ENCODE peak calls at places on chromosomes 5 and 9, in eight cellular contexts. U is adrenal gland, D is psoas muscle, F is progenitor cell of endocrine pancreas, Z is breast epithelium, C is heart right ventricle, N is nephron progenitor cell, G is fibroblast of mammary gland. J is an unnamed sample.

GRCh38 chr5:137487600-137487999 is 11.5 kb downstream of the SPOCK1 start:
- DNase-seq in C (no peak), N (no peak), D (peak; percentile 54), Z (no peak), F (no peak), U (no peak), G (peak; percentile 95), J (no peak)

GRCh38 chr9:122383992-122384461 is 13.2 kb downstream of the PTGS1 start:
- DNase-seq in D (peak; percentile 51), F (no peak), N (no peak), G (peak; percentile 93), U (no peak), Z (no peak), C (no peak), J (no peak)

GRCh38 chr9:134136117-134136996 is 475 bp downstream of the WDR5 start:
- DNase-seq in Z (no peak), F (peak; percentile 34), C (no peak), D (no peak), G (peak; percentile 24), N (peak; percentile 50), U (no peak), J (no peak)

GRCh38 chr5:134592141-134592746 is 40.4 kb downstream of the SAR1B start:
- DNase-seq in Z (no peak), D (no peak), F (no peak), U (no peak), C (no peak), G (no peak), N (no peak), J (no peak)

GRCh38 chr5:128464596-128464995 is 73.4 kb downstream of the FBN2 start:
- DNase-seq in G (peak; percentile 39), C (no peak), U (no peak), N (no peak), F (no peak), Z (no peak), D (peak; percentile 13), J (no peak)

GRCh38 chr9:4035809-4036208 is 264.1 kb downstream of the GLIS3 start:
- DNase-seq in G (no peak), Z (no peak), F (no peak), D (no peak), C (no peak), N (peak; percentile 18), U (no peak), J (no peak)

GRCh38 chr9:99368341-99369326 is 146.6 kb downstream of the SEC61B start:
- DNase-seq in N (peak; percentile 34), U (peak; percentile 55), D (peak; percentile 67), F (no peak), G (peak; percentile 79), C (peak; percentile 62), Z (no peak), J (no peak)

GRCh38 chr9:69433426-69433825 is 108.4 kb downstream of the ENTREP1 start:
- DNase-seq in U (no peak), Z (no peak), C (no peak), F (no peak), G (peak; percentile 33), N (no peak), D (no peak), J (no peak)

GRCh38 chr5:172778223-172778814 is 7.3 kb upstream of the DUSP1 start:
- DNase-seq in G (peak; percentile 94), Z (no peak), U (peak; percentile 84), N (no peak), D (peak; percentile 57), C (no peak), F (peak; percentile 43), J (no peak)

GRCh38 chr9:4839470-4839912 is 46.7 kb downstream of the RCL1 start:
- DNase-seq in G (peak; percentile 76), N (no peak), F (no peak), C (no peak), Z (no peak), D (no peak), U (no peak), J (no peak)

GRCh38 chr9:124658165-124659017 is 112.7 kb downstream of the NR6A1 start:
- DNase-seq in F (peak; percentile 39), N (peak; percentile 72), C (peak; percentile 35), U (peak; percentile 80), Z (peak; percentile 49), G (peak; percentile 92), D (peak; percentile 58), J (no peak)

GRCh38 chr5:69502375-69503143 is 10.0 kb downstream of the OCLN start:
- DNase-seq in Z (no peak), N (no peak), F (no peak), G (peak; percentile 94), U (no peak), D (no peak), C (no peak), J (no peak)

GRCh38 chr9:37036237-37037136 is 2.4 kb upstream of the PAX5 start:
- DNase-seq in D (no peak), F (no peak), G (no peak), U (peak; percentile 51), C (peak; percentile 44), N (peak; percentile 57), Z (no peak), J (no peak)

GRCh38 chr5:151492729-151493128 is 45.3 kb downstream of the SLC36A1 start:
- DNase-seq in G (peak; percentile 71), F (no peak), U (peak; percentile 35), Z (no peak), N (no peak), C (no peak), D (no peak), J (no peak)

DNA sequence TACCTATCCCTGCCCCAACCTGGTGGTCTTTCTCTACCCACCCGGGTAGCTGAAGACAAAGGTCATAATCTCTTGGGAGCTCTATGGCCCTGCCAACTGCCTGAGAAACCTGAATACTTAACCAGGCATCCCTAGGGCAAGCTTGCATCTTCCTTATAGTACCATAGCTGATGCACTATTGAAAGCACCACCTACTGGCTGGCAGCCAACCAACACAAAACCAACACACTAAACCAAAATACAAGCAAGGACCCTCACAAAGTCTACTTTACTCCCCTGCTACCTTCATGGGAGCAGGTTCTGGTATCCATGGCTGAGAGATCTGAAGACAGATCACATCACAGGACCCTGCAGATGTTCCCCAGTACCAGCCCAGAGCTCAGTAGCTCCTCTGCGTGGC is 171.8 kb upstream of the TAS2R1 start:
- DNase-seq in G (no peak), C (no peak), F (no peak), D (no peak), Z (no peak), N (no peak), U (no peak), J (no peak)
- TF ChIP-seq CTCF in G (no peak), C (no peak), F (no peak), D (no peak), Z (no peak), N (no peak), U (no peak), J (no peak)

DNA sequence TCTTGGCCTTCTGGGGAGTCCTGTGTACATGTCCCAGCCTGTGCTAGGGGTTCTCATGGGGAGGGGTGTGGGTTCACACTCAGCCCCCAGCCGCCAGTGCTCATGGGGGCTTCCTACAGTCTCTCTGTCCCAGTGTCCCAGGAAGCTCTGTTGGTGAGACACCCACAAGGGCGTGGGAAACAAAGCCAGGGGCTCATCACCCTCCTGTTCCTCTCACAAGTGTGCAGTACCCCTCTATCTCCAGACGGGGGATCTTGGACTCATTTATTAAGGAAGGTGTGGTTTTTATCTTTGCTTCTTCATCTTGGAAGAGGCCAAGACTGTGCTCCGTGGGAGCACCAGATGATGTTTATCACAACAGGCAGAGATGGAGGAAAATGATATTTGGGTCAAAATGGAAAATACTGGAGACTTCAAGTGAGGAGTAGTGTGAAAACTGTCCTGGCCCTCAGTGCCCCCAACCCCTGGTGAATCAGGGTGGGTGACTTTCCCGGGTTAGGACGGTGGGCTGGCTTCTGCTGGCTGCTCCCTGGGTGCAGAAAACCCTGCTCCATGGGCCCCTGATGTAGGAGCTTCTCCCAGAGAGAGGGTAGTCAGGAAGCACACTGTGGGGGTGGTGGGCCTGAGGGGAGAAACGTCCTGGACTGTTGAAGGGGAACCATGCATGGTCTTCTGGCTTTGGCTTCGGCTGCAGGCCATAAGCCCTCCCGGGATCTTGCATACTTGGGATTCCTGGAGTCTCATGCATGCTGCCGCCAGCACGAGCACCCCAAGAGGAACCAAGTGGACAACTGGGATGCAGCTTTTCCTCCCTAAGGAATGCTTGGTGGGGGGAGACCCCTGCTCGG is 15.3 kb downstream of the TMEM171 start:
- DNase-seq in N (peak; percentile 44), Z (no peak), C (no peak), U (no peak), F (no peak), D (no peak), G (peak; percentile 58), J (no peak)
- TF ChIP-seq CTCF in N (peak; percentile 58), Z (no peak), C (no peak), U (no peak), F (peak; percentile 41), D (no peak), G (peak; percentile 63), J (peak; percentile 22)

GRCh38 chr5:149132474-149132873 is 8.8 kb upstream of the ABLIM3 start:
- DNase-seq in N (no peak), D (no peak), U (no peak), C (no peak), G (no peak), F (no peak), Z (no peak), J (no peak)

GRCh38 chr5:149129181-149129580 is 12.1 kb upstream of the ABLIM3 start:
- DNase-seq in C (no peak), Z (no peak), F (no peak), G (no peak), U (no peak), D (no peak), N (no peak), J (no peak)

GRCh38 chr5:149128023-149128875 is 13.0 kb upstream of the ABLIM3 start:
- DNase-seq in G (peak; percentile 45), F (peak; percentile 17), N (peak; percentile 48), C (peak; percentile 35), Z (no peak), U (peak; percentile 28), D (no peak), J (no peak)

GRCh38 chr5:149130932-149131273 is 10.4 kb upstream of the ABLIM3 start:
- DNase-seq in C (no peak), N (no peak), D (no peak), Z (no peak), U (no peak), G (no peak), F (no peak), J (no peak)

GRCh38 chr5:149130121-149130931 is 11.0 kb upstream of the ABLIM3 start:
- DNase-seq in Z (no peak), U (no peak), C (no peak), G (peak; percentile 58), D (no peak), N (no peak), F (no peak), J (no peak)
- TF ChIP-seq CTCF in Z (no peak), U (no peak), C (peak; percentile 67), G (peak; percentile 67), D (peak; percentile 33), N (no peak), F (no peak), J (no peak)

GRCh38 chr5:114097570-114097969 is 264.3 kb upstream of the KCNN2 start:
- DNase-seq in G (no peak), C (no peak), D (no peak), F (no peak), Z (no peak), U (no peak), N (no peak), J (no peak)
- TF ChIP-seq CTCF in G (no peak), C (no peak), D (no peak), F (peak; percentile 10), Z (no peak), U (no peak), N (no peak), J (peak; percentile 5)